ENCODE peak calls at places on chromosomes 5 and 9, in nine cellular contexts. One of them, this sample, is unnamed.

GRCh38 chr5:124902097-124902821 is 155.8 kb upstream of the ZNF608 start:
- DNase-seq in sigmoid colon: no peak
- DNase-seq in prostate gland: no peak
- DNase-seq in ovary: no peak
- DNase-seq in left lung: no peak
- DNase-seq in cardiac muscle cell: peak; percentile 57
- DNase-seq in lung: no peak
- DNase-seq in PC-3: no peak
- DNase-seq in uterus: no peak
- DNase-seq in this sample: no peak

GRCh38 chr5:11377896-11378295 is 526.4 kb downstream of the CTNND2 start:
- DNase-seq in prostate gland: no peak
- DNase-seq in PC-3: no peak
- DNase-seq in lung: no peak
- DNase-seq in ovary: no peak
- DNase-seq in sigmoid colon: no peak
- DNase-seq in cardiac muscle cell: no peak
- DNase-seq in left lung: no peak
- DNase-seq in uterus: no peak
- DNase-seq in this sample: no peak

GRCh38 chr5:149450199-149450598 is 71.1 kb upstream of the IL17B start:
- DNase-seq in prostate gland: peak; percentile 49
- DNase-seq in uterus: peak; percentile 76
- DNase-seq in cardiac muscle cell: no peak
- DNase-seq in lung: peak; percentile 42
- DNase-seq in left lung: no peak
- DNase-seq in PC-3: no peak
- DNase-seq in ovary: peak; percentile 83
- DNase-seq in sigmoid colon: peak; percentile 93
- DNase-seq in this sample: no peak

GRCh38 chr5:121853853-121854252 is 2.2 kb downstream of the FTMT start:
- DNase-seq in lung: no peak
- DNase-seq in sigmoid colon: no peak
- DNase-seq in uterus: no peak
- DNase-seq in cardiac muscle cell: no peak
- DNase-seq in left lung: no peak
- DNase-seq in PC-3: no peak
- DNase-seq in prostate gland: no peak
- DNase-seq in ovary: no peak
- DNase-seq in this sample: no peak

GRCh38 chr9:10612649-10613398 is at the start of gene PTPRD:
- DNase-seq in lung: peak; percentile 60
- DNase-seq in prostate gland: no peak
- DNase-seq in left lung: peak; percentile 85
- DNase-seq in uterus: no peak
- DNase-seq in cardiac muscle cell: peak; percentile 67
- DNase-seq in sigmoid colon: no peak
- DNase-seq in PC-3: peak; percentile 77
- DNase-seq in ovary: no peak
- DNase-seq in this sample: peak; percentile 54

GRCh38 chr5:43680286-43680685 is 77.3 kb downstream of the NNT start:
- DNase-seq in prostate gland: no peak
- DNase-seq in uterus: no peak
- DNase-seq in lung: no peak
- DNase-seq in sigmoid colon: no peak
- DNase-seq in cardiac muscle cell: no peak
- DNase-seq in ovary: no peak
- DNase-seq in left lung: no peak
- DNase-seq in PC-3: no peak
- DNase-seq in this sample: no peak

GRCh38 chr5:176619203-176619568 is 9.2 kb upstream of the GPRIN1 start:
- DNase-seq in left lung: peak; percentile 84
- DNase-seq in PC-3: no peak
- DNase-seq in sigmoid colon: no peak
- DNase-seq in ovary: peak; percentile 65
- DNase-seq in lung: peak; percentile 50
- DNase-seq in prostate gland: no peak
- DNase-seq in cardiac muscle cell: peak; percentile 93
- DNase-seq in uterus: no peak
- DNase-seq in this sample: peak; percentile 69

GRCh38 chr5:179171816-179172745 is 111.9 kb downstream of the ZNF354C start:
- DNase-seq in sigmoid colon: no peak
- DNase-seq in uterus: no peak
- DNase-seq in left lung: peak; percentile 62
- DNase-seq in prostate gland: no peak
- DNase-seq in ovary: no peak
- DNase-seq in lung: no peak
- DNase-seq in PC-3: no peak
- DNase-seq in cardiac muscle cell: no peak
- DNase-seq in this sample: peak; percentile 38

GRCh38 chr5:138739938-138740337 is 13.3 kb upstream of the CTNNA1 start:
- DNase-seq in cardiac muscle cell: no peak
- DNase-seq in lung: no peak
- DNase-seq in left lung: no peak
- DNase-seq in PC-3: no peak
- DNase-seq in uterus: no peak
- DNase-seq in sigmoid colon: no peak
- DNase-seq in prostate gland: no peak
- DNase-seq in ovary: no peak
- DNase-seq in this sample: no peak

GRCh38 chr5:173281910-173282309 is 46.3 kb downstream of the STC2 start:
- DNase-seq in lung: no peak
- DNase-seq in ovary: no peak
- DNase-seq in left lung: no peak
- DNase-seq in prostate gland: no peak
- DNase-seq in sigmoid colon: no peak
- DNase-seq in PC-3: peak; percentile 46
- DNase-seq in cardiac muscle cell: peak; percentile 94
- DNase-seq in uterus: no peak
- DNase-seq in this sample: no peak

GRCh38 chr5:31638286-31638685 is 645 bp upstream of the PDZD2 start:
- DNase-seq in cardiac muscle cell: no peak
- DNase-seq in sigmoid colon: peak; percentile 73
- DNase-seq in ovary: peak; percentile 68
- DNase-seq in lung: no peak
- DNase-seq in left lung: no peak
- DNase-seq in prostate gland: no peak
- DNase-seq in PC-3: no peak
- DNase-seq in uterus: peak; percentile 34
- DNase-seq in this sample: no peak

GRCh38 chr5:132754947-132755346 is 7.7 kb downstream of the CCNI2 start:
- DNase-seq in sigmoid colon: no peak
- DNase-seq in uterus: no peak
- DNase-seq in left lung: no peak
- DNase-seq in lung: no peak
- DNase-seq in ovary: no peak
- DNase-seq in PC-3: peak; percentile 3
- DNase-seq in prostate gland: no peak
- DNase-seq in cardiac muscle cell: peak; percentile 35
- DNase-seq in this sample: no peak

GRCh38 chr9:114344188-114344566 is 14.5 kb downstream of the ORM2 start:
- DNase-seq in sigmoid colon: no peak
- DNase-seq in lung: no peak
- DNase-seq in left lung: no peak
- DNase-seq in ovary: no peak
- DNase-seq in uterus: no peak
- DNase-seq in PC-3: no peak
- DNase-seq in prostate gland: no peak
- DNase-seq in cardiac muscle cell: no peak
- DNase-seq in this sample: no peak
- H3K36me3 ChIP-seq in sigmoid colon: peaks cover 17% of the 10 kb centered on the region
- H3K36me3 ChIP-seq in lung: peaks cover 77% of the 10 kb centered on the region
- H3K36me3 ChIP-seq in left lung: no peaks in the 10 kb centered on the region
- H3K36me3 ChIP-seq in ovary: no peaks in the 10 kb centered on the region
- H3K36me3 ChIP-seq in uterus: no peaks in the 10 kb centered on the region
- H3K36me3 ChIP-seq in PC-3: no peaks in the 10 kb centered on the region
- H3K36me3 ChIP-seq in prostate gland: peaks cover 14% of the 10 kb centered on the region
- H3K36me3 ChIP-seq in cardiac muscle cell: peaks cover 43% of the 10 kb centered on the region
- H3K36me3 ChIP-seq in this sample: no peaks in the 10 kb centered on the region

DNA sequence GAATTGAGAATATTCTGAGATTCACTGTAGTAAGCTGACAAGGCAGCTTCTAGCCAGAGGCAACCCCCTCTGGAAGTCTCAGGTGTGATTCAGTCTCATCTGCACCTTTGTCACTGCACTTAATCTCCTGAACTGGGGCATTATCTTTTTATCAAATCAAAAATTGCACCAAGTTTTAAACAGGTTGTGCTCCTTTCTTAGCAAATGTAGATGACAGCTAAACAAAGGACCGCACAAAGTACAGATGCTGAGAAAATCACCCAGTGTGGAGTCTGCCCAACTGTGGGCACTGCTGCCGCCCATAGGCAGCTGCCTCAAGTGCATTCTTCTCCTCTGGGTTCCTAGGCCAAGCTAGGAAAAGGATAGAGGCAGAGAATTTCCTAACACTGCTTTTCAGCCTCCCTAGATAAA is 51.1 kb downstream of the STARD4 start:
- DNase-seq in ovary: no peak
- DNase-seq in sigmoid colon: no peak
- DNase-seq in left lung: no peak
- DNase-seq in cardiac muscle cell: peak; percentile 63
- DNase-seq in uterus: no peak
- DNase-seq in lung: no peak
- DNase-seq in prostate gland: no peak
- DNase-seq in PC-3: peak; percentile 44
- DNase-seq in this sample: no peak
- TF ChIP-seq CTCF in ovary: no peak
- TF ChIP-seq CTCF in sigmoid colon: no peak
- TF ChIP-seq CTCF in left lung: no peak
- TF ChIP-seq CTCF in cardiac muscle cell: peak; percentile 79
- TF ChIP-seq CTCF in uterus: no peak
- TF ChIP-seq CTCF in lung: no peak
- TF ChIP-seq CTCF in prostate gland: no peak
- TF ChIP-seq CTCF in PC-3: peak; percentile 66
- TF ChIP-seq CTCF in this sample: no peak

GRCh38 chr5:168013546-168013945 is 277.9 kb upstream of the WWC1 start:
- DNase-seq in prostate gland: no peak
- DNase-seq in cardiac muscle cell: no peak
- DNase-seq in left lung: no peak
- DNase-seq in uterus: no peak
- DNase-seq in ovary: no peak
- DNase-seq in PC-3: no peak
- DNase-seq in lung: no peak
- DNase-seq in sigmoid colon: no peak
- DNase-seq in this sample: no peak

GRCh38 chr5:168008555-168008954 is 282.9 kb upstream of the WWC1 start:
- DNase-seq in cardiac muscle cell: no peak
- DNase-seq in uterus: no peak
- DNase-seq in ovary: no peak
- DNase-seq in lung: no peak
- DNase-seq in PC-3: no peak
- DNase-seq in sigmoid colon: no peak
- DNase-seq in prostate gland: no peak
- DNase-seq in left lung: no peak
- DNase-seq in this sample: no peak

GRCh38 chr5:168011096-168011495 is 280.3 kb upstream of the WWC1 start:
- DNase-seq in uterus: no peak
- DNase-seq in lung: no peak
- DNase-seq in left lung: no peak
- DNase-seq in PC-3: no peak
- DNase-seq in prostate gland: no peak
- DNase-seq in sigmoid colon: no peak
- DNase-seq in cardiac muscle cell: no peak
- DNase-seq in ovary: no peak
- DNase-seq in this sample: no peak

GRCh38 chr5:168014423-168014822 is 277.0 kb upstream of the WWC1 start:
- DNase-seq in lung: no peak
- DNase-seq in sigmoid colon: no peak
- DNase-seq in ovary: no peak
- DNase-seq in PC-3: no peak
- DNase-seq in cardiac muscle cell: no peak
- DNase-seq in left lung: no peak
- DNase-seq in uterus: no peak
- DNase-seq in prostate gland: no peak
- DNase-seq in this sample: no peak

GRCh38 chr5:168012006-168012405 is 279.4 kb upstream of the WWC1 start:
- DNase-seq in prostate gland: no peak
- DNase-seq in lung: no peak
- DNase-seq in sigmoid colon: no peak
- DNase-seq in cardiac muscle cell: no peak
- DNase-seq in ovary: no peak
- DNase-seq in left lung: no peak
- DNase-seq in uterus: no peak
- DNase-seq in PC-3: no peak
- DNase-seq in this sample: no peak
- H3K4me1 ChIP-seq in prostate gland: no peaks in the 10 kb centered on the region
- H3K4me1 ChIP-seq in lung: peaks cover 16% of the 10 kb centered on the region
- H3K4me1 ChIP-seq in sigmoid colon: no peaks in the 10 kb centered on the region
- H3K4me1 ChIP-seq in cardiac muscle cell: peaks cover 3% of the 10 kb centered on the region
- H3K4me1 ChIP-seq in ovary: peaks cover 3% of the 10 kb centered on the region
- H3K4me1 ChIP-seq in left lung: no peaks in the 10 kb centered on the region
- H3K4me1 ChIP-seq in uterus: no peaks in the 10 kb centered on the region
- H3K4me1 ChIP-seq in PC-3: no peaks in the 10 kb centered on the region
- H3K4me1 ChIP-seq in this sample: no peaks in the 10 kb centered on the region

GRCh38 chr9:131614340-131614739 is 69.0 kb downstream of the PRRT1B start:
- DNase-seq in sigmoid colon: no peak
- DNase-seq in PC-3: no peak
- DNase-seq in left lung: peak; percentile 19
- DNase-seq in uterus: no peak
- DNase-seq in ovary: no peak
- DNase-seq in cardiac muscle cell: no peak
- DNase-seq in prostate gland: no peak
- DNase-seq in lung: no peak
- DNase-seq in this sample: no peak

GRCh38 chr9:131613921-131614320 is 68.6 kb downstream of the PRRT1B start:
- DNase-seq in PC-3: no peak
- DNase-seq in sigmoid colon: no peak
- DNase-seq in prostate gland: no peak
- DNase-seq in cardiac muscle cell: no peak
- DNase-seq in uterus: no peak
- DNase-seq in left lung: peak; percentile 22
- DNase-seq in ovary: no peak
- DNase-seq in lung: no peak
- DNase-seq in this sample: no peak

GRCh38 chr9:131611586-131611985 is 66.3 kb downstream of the PRRT1B start:
- DNase-seq in left lung: no peak
- DNase-seq in PC-3: no peak
- DNase-seq in cardiac muscle cell: no peak
- DNase-seq in ovary: no peak
- DNase-seq in uterus: no peak
- DNase-seq in lung: no peak
- DNase-seq in prostate gland: no peak
- DNase-seq in sigmoid colon: no peak
- DNase-seq in this sample: no peak

GRCh38 chr9:131612851-131613250 is 67.5 kb downstream of the PRRT1B start:
- DNase-seq in lung: no peak
- DNase-seq in ovary: no peak
- DNase-seq in prostate gland: no peak
- DNase-seq in sigmoid colon: no peak
- DNase-seq in uterus: no peak
- DNase-seq in cardiac muscle cell: no peak
- DNase-seq in left lung: peak; percentile 29
- DNase-seq in PC-3: no peak
- DNase-seq in this sample: no peak

DNA sequence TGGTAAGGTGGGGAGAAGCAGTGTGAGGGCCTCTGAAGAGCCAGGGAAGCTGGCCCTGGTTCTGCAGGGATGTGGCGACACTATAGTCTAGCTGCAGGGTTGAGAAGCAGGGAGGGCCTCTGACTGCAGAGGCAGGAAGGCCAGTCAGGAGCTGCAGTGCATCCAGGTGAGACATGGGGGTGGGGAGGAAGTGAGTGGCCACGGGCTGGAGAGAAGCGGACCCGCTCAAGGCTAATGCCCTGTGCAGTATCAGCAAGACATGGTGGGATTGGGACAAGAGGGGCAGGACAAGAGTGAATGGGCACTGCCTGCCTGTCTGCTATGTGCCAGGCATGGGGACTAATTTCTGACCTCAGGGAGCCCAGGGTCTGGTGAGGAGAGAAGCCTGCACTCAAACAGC is 68.0 kb downstream of the PRRT1B start:
- DNase-seq in ovary: no peak
- DNase-seq in uterus: no peak
- DNase-seq in PC-3: no peak
- DNase-seq in prostate gland: no peak
- DNase-seq in cardiac muscle cell: no peak
- DNase-seq in left lung: peak; percentile 13
- DNase-seq in sigmoid colon: no peak
- DNase-seq in lung: no peak
- DNase-seq in this sample: peak; percentile 15
- H3K36me3 ChIP-seq in ovary: no peaks in the 10 kb centered on the region
- H3K36me3 ChIP-seq in uterus: no peaks in the 10 kb centered on the region
- H3K36me3 ChIP-seq in PC-3: no peaks in the 10 kb centered on the region
- H3K36me3 ChIP-seq in prostate gland: no peaks in the 10 kb centered on the region
- H3K36me3 ChIP-seq in cardiac muscle cell: no peaks in the 10 kb centered on the region
- H3K36me3 ChIP-seq in left lung: no peaks in the 10 kb centered on the region
- H3K36me3 ChIP-seq in sigmoid colon: peaks cover 23% of the 10 kb centered on the region
- H3K36me3 ChIP-seq in lung: peaks cover 39% of the 10 kb centered on the region
- H3K36me3 ChIP-seq in this sample: no peaks in the 10 kb centered on the region

This sample was measured in pancreas.